ENCODE peak calls at places on chromosomes 11 and 22, in nine cellular contexts. B is neural crest cell, Z is T1000, V is HuH-7, D is hippocampal formation, U is GM23338, G is occipital lobe, Q is AG04450, O is foreskin fibroblast. P is an unnamed sample.

GRCh38 chr11:3703383-3703782 is 32.2 kb upstream of the CHRNA10 start:
- DNase-seq in O (no peak), G (no peak), V (no peak), Q (no peak), U (no peak), B (no peak), Z (no peak), D (no peak), P (no peak)

GRCh38 chr11:57335343-57336110 is at the start of gene SSRP1:
- DNase-seq in D (peak), B (peak), Q (no peak), V (peak), U (peak), Z (peak), O (peak), G (peak), P (peak)

GRCh38 chr11:13434247-13435205 is 28.5 kb downstream of the BTBD10 start:
- DNase-seq in V (no peak), B (no peak), Q (no peak), U (peak), D (no peak), Z (no peak), G (no peak), O (no peak), P (peak)

GRCh38 chr11:86274503-86274902 is 27.5 kb upstream of the HIKESHI start:
- DNase-seq in G (no peak), V (no peak), D (no peak), Q (no peak), B (no peak), Z (no peak), U (peak), O (no peak), P (peak)

GRCh38 chr11:68954970-68955958 is 25.5 kb downstream of the MRGPRD start:
- DNase-seq in U (peak), Z (no peak), G (no peak), O (peak), Q (no peak), V (no peak), D (no peak), B (no peak), P (no peak)

GRCh38 chr22:27110985-27111451 is 453.6 kb downstream of the MIAT start:
- DNase-seq in U (peak), D (no peak), G (no peak), B (no peak), Z (no peak), O (no peak), V (no peak), Q (no peak), P (peak)

GRCh38 chr11:8709002-8709672 is 26.5 kb downstream of the RPL27A start:
- DNase-seq in Z (peak), U (peak), O (peak), D (peak), Q (peak), B (no peak), V (no peak), G (no peak), P (no peak)

GRCh38 chr11:114524122-114524521 is 35.6 kb downstream of the NXPE1 start:
- DNase-seq in G (no peak), Q (no peak), Z (no peak), V (no peak), O (no peak), D (no peak), B (no peak), U (no peak), P (no peak)

GRCh38 chr11:134638796-134639540 is 226.9 kb upstream of the B3GAT1 start:
- DNase-seq in V (no peak), Z (no peak), U (no peak), O (no peak), G (no peak), Q (no peak), D (no peak), B (no peak), P (no peak)

GRCh38 chr22:19713650-19714319 is 518 bp upstream of the SEPTIN5 start:
- DNase-seq in O (no peak), Z (no peak), U (peak), G (no peak), Q (no peak), V (peak), D (no peak), B (peak), P (no peak)

GRCh38 chr22:37675930-37676571 is 615 bp downstream of the LGALS1 start:
- DNase-seq in B (no peak), V (no peak), U (peak), Q (no peak), Z (no peak), D (no peak), G (no peak), O (no peak), P (no peak)

GRCh38 chr22:35631597-35631996 is 14.5 kb upstream of the MB start:
- DNase-seq in O (no peak), D (no peak), G (no peak), Z (no peak), U (peak), V (peak), Q (no peak), B (peak), P (peak)

GRCh38 chr11:69467646-69468045 is 13.8 kb upstream of the LINC01488 start:
- DNase-seq in D (no peak), Q (no peak), G (no peak), Z (no peak), O (no peak), V (no peak), U (no peak), B (no peak), P (no peak)